ENCODE peak calls at places on chromosomes 7 and 10, in nine cellular contexts. V, N, I, E, R, U, Q, O and J are unnamed samples.

GRCh38 chr7:51013861-51014511 is 231.3 kb upstream of the GRB10 start:
- DNase-seq in V (no peak), N (no peak), I (no peak), E (no peak), R (no peak), U (no peak), Q (no peak), O (peak), J (peak)

GRCh38 chr7:2120841-2121830 is 111.6 kb downstream of the MAD1L1 start:
- DNase-seq in V (no peak), N (no peak), I (peak), E (no peak), R (no peak), U (no peak), Q (no peak), O (peak), J (no peak)

GRCh38 chr7:87356448-87356847 is 11.0 kb downstream of the CROT start:
- DNase-seq in V (no peak), N (no peak), I (no peak), E (no peak), R (no peak), U (no peak), Q (no peak), O (no peak), J (no peak)

GRCh38 chr7:96217147-96217546 is 104.8 kb downstream of the SLC25A13 start:
- DNase-seq in V (no peak), N (no peak), I (no peak), E (no peak), R (no peak), U (no peak), Q (no peak), O (no peak), J (no peak)

GRCh38 chr7:20562461-20562860 is 53.0 kb upstream of the ABCB5 start:
- DNase-seq in V (no peak), N (no peak), I (no peak), E (peak), R (peak), U (no peak), Q (no peak), O (no peak), J (no peak)

GRCh38 chr7:30225863-30226361 is 58.5 kb upstream of the ZNRF2 start:
- DNase-seq in V (peak), N (no peak), I (peak), E (peak), R (peak), U (peak), Q (peak), O (no peak), J (no peak)

GRCh38 chr7:42161723-42162122 is 75.3 kb downstream of the GLI3 start:
- DNase-seq in V (no peak), N (no peak), I (no peak), E (no peak), R (no peak), U (no peak), Q (no peak), O (no peak), J (no peak)

GRCh38 chr10:132264966-132265877 is 42.5 kb downstream of the STK32C start:
- DNase-seq in V (peak), N (no peak), I (no peak), E (no peak), R (peak), U (no peak), Q (no peak), O (no peak), J (peak)

GRCh38 chr7:150381096-150381495 is 2.0 kb downstream of the ZNF775 start:
- DNase-seq in V (no peak), N (no peak), I (no peak), E (no peak), R (no peak), U (no peak), Q (no peak), O (no peak), J (peak)

GRCh38 chr7:158955932-158956804 is 99.8 kb downstream of the DYNC2I1 start:
- DNase-seq in V (no peak), N (no peak), I (no peak), E (no peak), R (no peak), U (no peak), Q (no peak), O (no peak), J (no peak)

GRCh38 chr7:29091121-29091601 is 55.2 kb downstream of the CPVL start:
- DNase-seq in V (peak), N (no peak), I (peak), E (no peak), R (peak), U (no peak), Q (peak), O (no peak), J (peak)

GRCh38 chr10:29608062-29608461 is 26.7 kb downstream of the SVIL start:
- DNase-seq in V (no peak), N (no peak), I (peak), E (no peak), R (no peak), U (no peak), Q (no peak), O (no peak), J (no peak)

GRCh38 chr10:72310241-72310633 is 36.5 kb downstream of the DDIT4 start:
- DNase-seq in V (no peak), N (no peak), I (no peak), E (peak), R (peak), U (no peak), Q (no peak), O (no peak), J (peak)

GRCh38 chr7:100435401-100436304 is 644 bp downstream of the PPP1R35 start:
- DNase-seq in V (peak), N (no peak), I (peak), E (peak), R (peak), U (peak), Q (peak), O (peak), J (peak)